ENCODE peak calls at places on chromosomes 13 and 19, in four cellular contexts. One of them, this sample, is unnamed.

GRCh38 chr13:32136061-32136460 is 104.5 kb downstream of the FRY start:
- DNase-seq in WERI-Rb-1: no peak
- DNase-seq in dermis blood vessel endothelial cell: no peak
- DNase-seq in cardiac muscle cell: no peak
- DNase-seq in this sample: no peak

GRCh38 chr13:96968027-96968426 is 26.2 kb downstream of the OXGR1 start:
- DNase-seq in dermis blood vessel endothelial cell: no peak
- DNase-seq in WERI-Rb-1: no peak
- DNase-seq in cardiac muscle cell: no peak
- DNase-seq in this sample: no peak

GRCh38 chr13:75931116-75931515 is 295.0 kb downstream of the LMO7 start:
- DNase-seq in cardiac muscle cell: no peak
- DNase-seq in dermis blood vessel endothelial cell: no peak
- DNase-seq in WERI-Rb-1: no peak
- DNase-seq in this sample: no peak

GRCh38 chr19:23991170-23991569 is 76.5 kb downstream of the ZNF726 start:
- DNase-seq in WERI-Rb-1: no peak
- DNase-seq in dermis blood vessel endothelial cell: peak
- DNase-seq in cardiac muscle cell: peak
- DNase-seq in this sample: no peak

GRCh38 chr19:56271096-56271495 is 1.5 kb upstream of the EDDM13 start:
- DNase-seq in cardiac muscle cell: no peak
- DNase-seq in dermis blood vessel endothelial cell: no peak
- DNase-seq in WERI-Rb-1: no peak
- DNase-seq in this sample: no peak

GRCh38 chr13:103349664-103350063 is 283.4 kb upstream of the SLC10A2 start:
- DNase-seq in WERI-Rb-1: no peak
- DNase-seq in cardiac muscle cell: no peak
- DNase-seq in dermis blood vessel endothelial cell: no peak
- DNase-seq in this sample: no peak

GRCh38 chr19:36041831-36042230 is 9.2 kb upstream of the CLIP3 start:
- DNase-seq in WERI-Rb-1: no peak
- DNase-seq in dermis blood vessel endothelial cell: no peak
- DNase-seq in cardiac muscle cell: peak
- DNase-seq in this sample: no peak

GRCh38 chr13:60574706-60575105 is 177.7 kb downstream of the TDRD3 start:
- DNase-seq in WERI-Rb-1: no peak
- DNase-seq in dermis blood vessel endothelial cell: no peak
- DNase-seq in cardiac muscle cell: no peak
- DNase-seq in this sample: no peak

GRCh38 chr13:44218501-44219240 is 155.0 kb upstream of the SERP2 start:
- DNase-seq in dermis blood vessel endothelial cell: no peak
- DNase-seq in WERI-Rb-1: no peak
- DNase-seq in cardiac muscle cell: peak
- DNase-seq in this sample: no peak

GRCh38 chr13:95367309-95367843 is 66.1 kb upstream of the ABCC4 start:
- DNase-seq in cardiac muscle cell: no peak
- DNase-seq in dermis blood vessel endothelial cell: no peak
- DNase-seq in WERI-Rb-1: no peak
- DNase-seq in this sample: no peak

GRCh38 chr13:39618546-39618945 is 15.6 kb upstream of the LHFPL6 start:
- DNase-seq in WERI-Rb-1: no peak
- DNase-seq in cardiac muscle cell: no peak
- DNase-seq in dermis blood vessel endothelial cell: no peak
- DNase-seq in this sample: no peak

GRCh38 chr13:22126433-22127021 is 455.7 kb downstream of the FGF9 start:
- DNase-seq in WERI-Rb-1: no peak
- DNase-seq in dermis blood vessel endothelial cell: no peak
- DNase-seq in cardiac muscle cell: no peak
- DNase-seq in this sample: no peak

GRCh38 chr13:93758575-93758974 is 532.0 kb downstream of the GPC6 start:
- DNase-seq in WERI-Rb-1: no peak
- DNase-seq in cardiac muscle cell: peak
- DNase-seq in dermis blood vessel endothelial cell: no peak
- DNase-seq in this sample: no peak

GRCh38 chr19:46863818-46864629 is 3.2 kb downstream of the ARHGAP35 start:
- DNase-seq in dermis blood vessel endothelial cell: peak
- DNase-seq in cardiac muscle cell: peak
- DNase-seq in WERI-Rb-1: no peak
- DNase-seq in this sample: peak

GRCh38 chr19:3976495-3977241 is 5.8 kb upstream of the DAPK3 start:
- DNase-seq in cardiac muscle cell: peak
- DNase-seq in WERI-Rb-1: no peak
- DNase-seq in dermis blood vessel endothelial cell: peak
- DNase-seq in this sample: no peak

This sample was measured in D341Med.